ENCODE peak calls at places on chromosomes 16 and 17, in eight cellular contexts. P is ascending aorta; Z is dorsolateral prefrontal cortex; B is osteoblast; Y is astrocyte; S is PC-9; N is tibial nerve; K is CD4-positive, alpha-beta memory T cell. F is an unnamed sample.

GRCh38 chr16:10729649-10730048 is 14.0 kb upstream of the NUBP1 start:
- DNase-seq in S (peak), N (no peak), P (no peak), Y (peak), Z (peak), K (no peak), B (peak), F (peak)

GRCh38 chr17:67441052-67441738 is 64.1 kb downstream of the PITPNC1 start:
- DNase-seq in S (no peak), Y (peak), N (no peak), B (peak), Z (peak), K (peak), P (peak), F (peak)

GRCh38 chr17:2405247-2405926 is 4.5 kb upstream of the MNT start:
- DNase-seq in N (no peak), P (no peak), B (peak), S (peak), Z (peak), Y (peak), K (no peak), F (peak)

GRCh38 chr16:83599789-83600462 is 207.9 kb upstream of the HSBP1 start:
- DNase-seq in S (no peak), B (no peak), K (no peak), Z (no peak), Y (no peak), N (no peak), P (no peak), F (no peak)

GRCh38 chr16:88737298-88738166 is 31.2 kb downstream of the CTU2 start:
- DNase-seq in P (no peak), Y (peak), Z (peak), N (peak), K (peak), B (peak), S (peak), F (peak)

GRCh38 chr16:46812781-46813555 is 18.0 kb downstream of the C16orf87 start:
- DNase-seq in Y (no peak), K (no peak), P (no peak), B (no peak), N (no peak), S (no peak), Z (no peak), F (peak)

GRCh38 chr17:27793168-27793905 is 7.0 kb downstream of the NOS2 start:
- DNase-seq in Y (no peak), S (no peak), Z (no peak), P (no peak), N (no peak), B (peak), K (no peak), F (no peak)

GRCh38 chr17:4968166-4968915 is 724 bp upstream of the SPAG7 start:
- DNase-seq in N (no peak), P (no peak), K (no peak), Y (no peak), S (peak), B (no peak), Z (no peak), F (no peak)

GRCh38 chr16:30004424-30004776 is 6.4 kb downstream of the DOC2A start:
- DNase-seq in B (no peak), Z (no peak), K (no peak), S (no peak), Y (no peak), P (no peak), N (no peak), F (no peak)

GRCh38 chr16:53115773-53116172 is 61.0 kb downstream of the CHD9 start:
- DNase-seq in K (no peak), B (no peak), Y (no peak), Z (no peak), P (no peak), S (no peak), N (no peak), F (no peak)

GRCh38 chr16:51049678-51050378 is 101.2 kb downstream of the SALL1 start:
- DNase-seq in S (no peak), B (no peak), Z (no peak), N (no peak), P (no peak), K (no peak), Y (no peak), F (no peak)

GRCh38 chr16:57549730-57550129 is 7.3 kb downstream of the ADGRG5 start:
- DNase-seq in B (no peak), Y (no peak), N (no peak), P (no peak), Z (no peak), S (no peak), K (no peak), F (no peak)

DNA sequence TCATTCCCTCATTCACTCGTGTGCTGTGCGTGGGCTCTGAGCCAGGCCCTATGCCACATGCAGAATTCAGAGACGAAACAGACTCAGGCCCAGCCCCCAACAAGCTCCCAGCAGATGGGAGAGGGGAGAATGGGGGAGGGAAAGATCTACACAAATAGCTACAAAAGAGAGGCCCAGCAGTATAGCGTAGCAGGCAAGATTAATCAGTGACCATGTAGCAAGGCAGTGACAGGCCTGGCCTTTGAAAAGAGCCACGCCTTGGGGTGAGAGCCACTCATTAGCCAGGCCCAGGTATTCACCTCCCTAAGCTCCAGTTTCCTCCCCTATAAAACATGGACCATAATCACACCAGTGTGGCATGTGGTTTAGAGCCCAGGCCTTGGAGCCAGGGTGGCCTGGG is 16.4 kb upstream of the KRT19 start:
- DNase-seq in K (no peak), B (no peak), Y (no peak), N (no peak), Z (no peak), P (no peak), S (peak), F (no peak)
- H3K4me3 ChIP-seq in K (no peak), B (no peak), Y (no peak), N (no peak), Z (no peak), P (no peak), S (no peak), F (no peak)

DNA sequence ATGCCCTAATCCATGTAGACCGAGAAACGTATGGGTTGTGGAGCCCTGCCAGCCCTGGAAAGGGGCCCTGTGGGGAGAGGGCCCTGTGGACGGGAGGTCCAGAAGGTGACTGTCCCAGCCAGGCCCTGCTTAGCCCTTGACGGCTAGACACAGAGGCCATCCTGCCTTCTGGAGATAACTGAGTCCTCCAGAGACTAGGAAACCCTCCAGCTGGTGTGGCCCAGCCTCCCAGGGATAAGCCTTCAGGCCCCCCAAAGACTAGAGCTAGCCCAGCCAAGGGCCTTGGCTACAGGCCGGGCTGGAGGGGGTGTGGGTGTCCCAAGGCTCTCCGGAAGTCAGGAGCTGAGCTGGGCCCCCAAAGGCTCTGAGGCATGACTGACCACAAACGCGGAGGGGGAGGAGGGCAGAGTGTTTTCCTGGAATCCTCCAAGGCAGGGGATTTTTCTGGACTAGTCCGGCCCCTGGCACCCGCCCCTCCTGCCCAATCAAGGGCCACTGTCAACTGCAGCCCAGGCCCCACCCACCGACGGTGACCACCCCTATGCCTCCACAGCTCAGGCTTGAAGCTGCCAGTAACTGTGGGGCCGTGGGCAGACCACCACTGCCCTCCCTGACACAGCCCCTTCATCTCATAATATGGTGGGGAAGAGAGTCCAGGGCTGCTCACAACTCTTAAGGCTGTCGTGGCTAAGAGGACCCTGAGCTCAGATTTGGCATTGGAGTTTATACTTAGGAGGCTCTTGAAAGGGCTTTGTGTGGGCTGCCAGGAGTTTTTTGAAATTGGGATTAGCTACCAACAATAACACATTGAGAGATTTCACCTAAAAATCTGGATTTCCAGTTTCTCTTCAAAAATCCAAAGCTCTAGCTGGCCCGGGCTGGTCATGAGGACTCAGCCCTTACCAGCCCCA is 823 bp upstream of the VASN start:
- DNase-seq in N (peak), S (no peak), Y (peak), P (peak), K (no peak), B (peak), Z (no peak), F (no peak)
- H3K4me3 ChIP-seq in N (peak), S (peak), Y (peak), P (peak), K (no peak), B (peak), Z (peak), F (no peak)

DNA sequence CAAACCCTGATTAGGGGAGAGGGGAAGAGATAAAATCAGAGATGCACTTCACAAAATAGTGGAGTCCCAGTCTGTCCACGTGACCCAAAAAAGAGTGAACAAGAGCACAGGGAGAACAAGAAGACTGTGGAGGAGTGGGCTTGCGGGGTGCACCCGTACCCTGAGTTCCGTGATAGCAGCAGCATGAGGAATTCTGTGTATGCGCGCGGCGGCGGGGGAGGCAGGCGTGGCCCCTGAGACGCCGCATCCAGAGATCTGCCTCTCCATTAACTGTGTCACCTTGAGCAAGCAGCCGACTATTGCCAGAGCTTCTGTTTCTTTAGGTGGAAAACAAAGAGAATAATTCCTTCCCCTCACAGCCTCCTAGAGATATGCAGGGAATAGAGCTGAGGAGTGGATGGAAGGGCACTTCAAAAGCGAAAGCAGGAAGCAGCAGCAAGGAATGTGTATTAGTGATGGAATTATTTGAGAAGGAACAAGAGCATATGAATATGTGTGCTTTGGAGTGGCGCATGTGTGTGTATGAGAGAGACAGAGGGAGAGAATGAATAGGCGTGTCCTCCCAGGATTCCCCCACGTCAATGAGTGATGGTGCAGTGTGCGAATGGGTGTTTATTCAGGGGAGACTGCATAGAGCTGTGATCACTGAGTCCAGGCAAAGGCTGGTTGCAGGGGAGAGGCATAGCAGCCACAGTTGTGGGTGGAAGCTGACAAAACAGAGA is 10.4 kb upstream of the SOX9 start:
- DNase-seq in Z (no peak), N (no peak), B (no peak), P (no peak), K (no peak), Y (no peak), S (no peak), F (peak)
- H3K4me3 ChIP-seq in Z (no peak), N (no peak), B (no peak), P (no peak), K (no peak), Y (no peak), S (no peak), F (peak)

GRCh38 chr17:48577330-48577945 is 712 bp downstream of the HOXB4 start:
- DNase-seq in K (no peak), Y (no peak), S (no peak), P (no peak), B (no peak), N (no peak), Z (no peak), F (no peak)
- H3K4me3 ChIP-seq in K (peak), Y (peak), S (no peak), P (peak), B (peak), N (peak), Z (no peak), F (no peak)

DNA sequence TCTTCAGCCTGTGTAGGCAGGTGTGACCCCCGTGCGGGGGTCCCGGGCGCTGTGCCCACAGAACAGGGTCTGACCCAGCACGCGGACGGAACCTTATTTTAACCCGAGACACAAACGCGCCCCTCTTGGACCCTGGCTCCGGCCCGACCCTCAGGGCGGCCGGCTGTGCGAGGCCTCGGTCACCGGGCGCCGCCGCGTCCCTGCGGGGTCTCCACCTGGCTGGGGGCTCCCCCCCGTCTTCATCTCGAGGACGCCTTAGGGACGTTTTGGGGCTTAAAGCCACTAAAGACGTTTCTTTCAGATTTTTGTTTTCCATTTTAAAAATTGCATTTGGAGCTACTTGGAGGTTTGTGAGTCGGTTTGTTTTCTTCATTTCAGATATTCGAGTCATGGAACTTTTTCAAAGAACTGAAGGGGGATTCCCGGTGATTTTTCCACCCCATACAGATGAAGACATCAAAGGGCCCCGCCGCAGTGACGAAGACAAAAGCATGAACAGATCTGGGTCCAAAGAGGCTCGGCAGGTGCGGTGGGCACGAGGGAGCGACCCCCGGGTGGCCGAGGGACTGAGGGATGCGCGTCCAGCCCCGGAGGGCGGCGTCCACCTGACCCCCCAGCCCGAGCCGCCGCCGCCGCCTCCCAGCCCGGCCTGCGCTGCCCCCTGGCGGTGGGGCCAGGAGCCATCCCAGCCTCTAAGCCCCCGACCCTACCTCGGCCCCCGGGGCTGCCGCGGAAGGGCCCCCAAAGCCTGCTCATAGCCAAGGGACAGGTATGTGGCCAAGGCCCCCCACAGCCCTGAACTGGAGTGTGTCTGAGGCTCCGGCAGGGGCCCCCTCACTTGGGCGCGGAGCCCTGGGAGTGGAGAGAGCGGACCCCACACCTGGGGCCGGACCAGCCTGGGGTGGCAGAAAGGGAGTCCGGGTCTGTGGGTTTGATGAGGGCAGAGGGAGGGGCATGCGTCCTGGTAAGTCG is 3.8 kb upstream of the CD7 start:
- DNase-seq in B (peak), Y (no peak), N (no peak), K (peak), P (no peak), Z (no peak), S (no peak), F (no peak)
- H3K4me3 ChIP-seq in B (no peak), Y (no peak), N (no peak), K (no peak), P (no peak), Z (no peak), S (no peak), F (no peak)

GRCh38 chr17:75088465-75088895 is 726 bp downstream of the SLC16A5 start:
- DNase-seq in B (peak), N (no peak), S (no peak), Z (no peak), Y (no peak), K (no peak), P (no peak), F (no peak)
- H3K4me3 ChIP-seq in B (peak), N (peak), S (peak), Z (no peak), Y (no peak), K (no peak), P (peak), F (peak)

GRCh38 chr16:7303677-7304200 is 28.9 kb upstream of the RBFOX1 start:
- DNase-seq in Z (no peak), K (no peak), S (no peak), N (no peak), Y (no peak), P (no peak), B (no peak), F (no peak)

GRCh38 chr16:7304932-7305331 is 27.7 kb upstream of the RBFOX1 start:
- DNase-seq in B (no peak), Y (no peak), S (no peak), P (no peak), K (no peak), Z (no peak), N (no peak), F (no peak)

GRCh38 chr16:7303014-7303676 is 29.5 kb upstream of the RBFOX1 start:
- DNase-seq in S (no peak), N (no peak), K (no peak), P (no peak), Z (peak), B (no peak), Y (no peak), F (no peak)

GRCh38 chr16:7304257-7304656 is 28.4 kb upstream of the RBFOX1 start:
- DNase-seq in Z (no peak), S (no peak), K (no peak), P (no peak), B (no peak), N (no peak), Y (no peak), F (no peak)
- H3K4me3 ChIP-seq in Z (peak), S (no peak), K (no peak), P (no peak), B (no peak), N (no peak), Y (no peak), F (no peak)

DNA sequence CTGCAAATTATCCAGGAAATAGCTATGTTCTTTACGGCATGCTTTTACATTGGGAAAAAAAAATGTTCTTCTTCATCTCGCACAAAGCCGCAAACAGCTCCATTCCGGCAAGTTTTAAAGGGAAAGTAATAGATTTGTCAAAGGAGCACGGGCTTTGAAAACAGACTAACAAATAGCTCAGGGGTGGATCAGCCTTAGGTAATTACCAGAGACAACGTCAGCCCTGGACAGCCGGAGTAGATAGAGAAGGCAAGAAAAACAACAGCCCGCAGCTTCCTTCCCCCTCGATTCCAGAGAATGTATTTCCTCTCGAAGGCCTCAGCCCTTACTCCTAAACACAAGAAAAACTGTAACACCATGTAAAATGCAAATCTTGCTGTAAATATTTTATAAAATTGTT is 222.5 kb downstream of the C16orf78 start:
- DNase-seq in Z (peak), S (no peak), K (no peak), N (no peak), P (no peak), Y (peak), B (peak), F (no peak)
- H3K4me3 ChIP-seq in Z (no peak), S (no peak), K (no peak), N (no peak), P (peak), Y (peak), B (peak), F (no peak)

F was measured in bronchial epithelial cell.